ENCODE peak calls at places on chromosomes 12 and 14, in ten cellular contexts. M, G, S, K, X, L, T, V, R and H are unnamed samples.

GRCh38 chr14:105857816-105858675 is 331.7 kb downstream of the TMEM121 start:
- DNase-seq in V (no peak), M (no peak), R (no peak), T (no peak), L (peak; percentile 52), S (peak; percentile 10), K (no peak), X (no peak), G (no peak), H (peak; percentile 35)

GRCh38 chr12:30323008-30323407 is 372.7 kb downstream of the IPO8 start:
- DNase-seq in V (no peak), L (no peak), K (no peak), S (no peak), X (no peak), R (no peak), T (no peak), G (no peak), M (no peak), H (no peak)

GRCh38 chr12:84594157-84594556 is 318.4 kb downstream of the SLC6A15 start:
- DNase-seq in X (no peak), G (no peak), S (no peak), M (no peak), R (no peak), T (peak; percentile 63), L (no peak), K (no peak), V (no peak), H (no peak)

GRCh38 chr12:1913377-1914115 is 4.9 kb downstream of the CACNA2D4 start:
- DNase-seq in X (no peak), V (no peak), R (no peak), K (peak; percentile 37), M (no peak), L (peak; percentile 42), G (no peak), T (no peak), S (no peak), H (peak; percentile 33)

GRCh38 chr14:62189698-62190097 is 427.5 kb downstream of the SNAPC1 start:
- DNase-seq in G (no peak), L (no peak), V (no peak), S (no peak), X (no peak), R (no peak), K (no peak), M (no peak), T (peak; percentile 73), H (no peak)

GRCh38 chr12:118055144-118055557 is 5.8 kb downstream of the WSB2 start:
- DNase-seq in G (peak; percentile 51), M (peak; percentile 61), R (peak; percentile 61), S (peak; percentile 30), T (peak; percentile 78), X (no peak), V (no peak), K (peak; percentile 21), L (peak; percentile 73), H (peak; percentile 76)

GRCh38 chr12:29081101-29081500 is 68.0 kb upstream of the FAR2 start:
- DNase-seq in L (no peak), V (no peak), M (no peak), S (no peak), G (no peak), R (no peak), K (no peak), T (no peak), X (no peak), H (no peak)

GRCh38 chr14:75831971-75832370 is 149.8 kb downstream of the TGFB3 start:
- DNase-seq in L (no peak), R (no peak), M (no peak), S (no peak), V (no peak), G (peak; percentile 96), K (no peak), X (no peak), T (peak; percentile 94), H (peak; percentile 51)

GRCh38 chr14:105196228-105196960 is 15.3 kb upstream of the NUDT14 start:
- DNase-seq in X (no peak), T (no peak), L (no peak), G (no peak), M (peak; percentile 68), K (peak; percentile 47), V (no peak), R (peak; percentile 96), S (no peak), H (no peak)

GRCh38 chr12:53725824-53726223 is 1.4 kb downstream of the CALCOCO1 start:
- DNase-seq in T (peak; percentile 13), K (no peak), V (no peak), R (no peak), L (no peak), M (no peak), X (no peak), S (no peak), G (no peak), H (no peak)

GRCh38 chr12:3795800-3796133 is 42.9 kb upstream of the CRACR2A start:
- DNase-seq in X (no peak), L (no peak), V (no peak), K (no peak), G (no peak), M (no peak), R (no peak), T (no peak), S (no peak), H (no peak)
- H3K36me3 ChIP-seq in X (no peaks in the 10 kb centered on the region), L (no peaks in the 10 kb centered on the region), V (no peaks in the 10 kb centered on the region), K (no peaks in the 10 kb centered on the region), G (no peaks in the 10 kb centered on the region), M (no peaks in the 10 kb centered on the region), R (no peaks in the 10 kb centered on the region), T (no peaks in the 10 kb centered on the region), S (peaks cover 6% of the 10 kb centered on the region), H (no peaks in the 10 kb centered on the region)

DNA sequence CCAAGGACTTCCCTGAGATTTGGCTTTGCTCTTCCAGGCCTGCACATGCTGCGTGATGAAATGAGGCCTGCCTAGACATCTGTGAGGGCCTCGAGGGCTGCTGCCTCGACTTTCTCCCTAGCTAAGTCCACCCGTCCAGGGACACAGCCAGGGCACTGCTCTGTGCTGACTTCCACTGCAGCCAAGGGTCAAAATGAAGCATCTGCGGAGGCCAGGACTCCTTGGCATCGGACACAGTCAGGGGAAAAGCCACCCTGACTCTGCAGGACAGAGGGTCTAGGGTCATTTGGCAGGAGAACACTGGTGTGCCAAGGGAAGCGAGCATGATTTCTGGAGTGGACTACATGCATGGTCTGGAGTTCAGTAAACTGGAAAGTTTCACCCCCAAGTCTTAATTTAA is 10.7 kb downstream of the SLC25A47 start:
- DNase-seq in V (no peak), R (no peak), K (no peak), L (no peak), M (no peak), T (no peak), G (no peak), S (no peak), X (no peak), H (no peak)
- H3K36me3 ChIP-seq in V (peaks cover 5% of the 10 kb centered on the region), R (no peaks in the 10 kb centered on the region), K (no peaks in the 10 kb centered on the region), L (peaks cover 8% of the 10 kb centered on the region), M (peaks cover 41% of the 10 kb centered on the region), T (peaks cover 3% of the 10 kb centered on the region), G (no peaks in the 10 kb centered on the region), S (peaks cover 41% of the 10 kb centered on the region), X (peaks cover 34% of the 10 kb centered on the region), H (peaks cover 32% of the 10 kb centered on the region)

DNA sequence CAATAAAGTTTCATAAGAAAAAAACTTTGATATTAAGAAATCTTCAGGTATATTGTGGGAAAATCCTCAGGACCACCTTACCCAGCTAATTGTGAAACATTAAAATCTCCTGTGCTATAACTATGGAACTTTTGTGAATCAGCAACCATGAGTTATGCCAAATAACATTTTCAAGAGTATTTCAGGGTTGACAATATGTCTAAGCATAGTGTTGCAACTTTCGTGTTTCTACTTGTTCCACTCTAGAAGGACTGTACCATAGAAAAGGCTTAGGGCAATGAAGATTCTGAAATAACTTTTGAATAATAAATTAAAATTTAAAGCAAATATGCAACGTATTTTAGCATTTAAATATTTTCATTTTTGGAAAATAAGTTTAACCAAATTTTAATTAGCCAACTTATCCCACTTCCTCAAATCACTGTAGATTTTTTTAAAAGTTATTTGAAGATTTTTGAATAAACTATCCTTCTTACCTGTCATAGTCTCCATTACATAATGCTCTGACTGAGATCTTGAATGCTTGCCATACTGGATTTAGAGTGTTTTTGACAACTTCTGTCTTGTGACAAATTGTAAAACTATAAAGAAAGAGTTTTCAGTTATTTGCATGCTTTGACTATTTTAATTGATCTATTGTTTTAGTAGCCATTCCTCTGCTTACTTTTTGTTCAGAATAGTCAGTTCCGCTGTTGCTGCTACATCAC is 143.6 kb downstream of the CPNE8 start:
- DNase-seq in K (no peak), L (no peak), G (no peak), S (no peak), X (no peak), M (no peak), V (no peak), R (no peak), T (no peak), H (no peak)
- H3K36me3 ChIP-seq in K (no peaks in the 10 kb centered on the region), L (no peaks in the 10 kb centered on the region), G (no peaks in the 10 kb centered on the region), S (peaks cover 10% of the 10 kb centered on the region), X (no peaks in the 10 kb centered on the region), M (no peaks in the 10 kb centered on the region), V (peaks cover 5% of the 10 kb centered on the region), R (no peaks in the 10 kb centered on the region), T (no peaks in the 10 kb centered on the region), H (no peaks in the 10 kb centered on the region)

DNA sequence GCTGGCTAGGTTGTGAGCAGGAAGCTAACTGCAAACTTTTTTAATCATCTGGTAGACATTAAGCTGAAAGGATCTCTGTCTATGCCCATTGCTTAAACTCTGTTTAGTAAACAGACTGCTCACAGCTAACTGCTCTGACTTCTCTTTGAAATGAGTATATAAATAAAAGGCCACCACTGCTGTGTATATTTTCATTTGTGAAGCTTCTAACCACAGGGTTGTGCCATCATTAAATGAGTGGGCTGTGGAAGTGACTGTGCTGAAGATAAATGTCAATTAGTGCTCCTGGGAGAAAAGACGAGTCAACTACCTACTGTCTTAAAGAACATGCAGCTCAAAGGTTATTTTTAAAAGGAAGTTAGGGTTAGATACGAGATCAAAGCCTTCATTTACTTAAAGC is 213.2 kb upstream of the FLRT2 start:
- DNase-seq in M (no peak), K (no peak), V (no peak), T (no peak), S (no peak), G (no peak), X (no peak), R (no peak), L (no peak), H (no peak)
- H3K36me3 ChIP-seq in M (no peaks in the 10 kb centered on the region), K (no peaks in the 10 kb centered on the region), V (no peaks in the 10 kb centered on the region), T (no peaks in the 10 kb centered on the region), S (no peaks in the 10 kb centered on the region), G (no peaks in the 10 kb centered on the region), X (no peaks in the 10 kb centered on the region), R (no peaks in the 10 kb centered on the region), L (no peaks in the 10 kb centered on the region), H (no peaks in the 10 kb centered on the region)

GRCh38 chr12:103886398-103886797 is 43.8 kb upstream of the HSP90B1 start:
- DNase-seq in X (no peak), R (no peak), V (no peak), T (no peak), M (no peak), S (no peak), G (no peak), L (no peak), K (no peak), H (no peak)

GRCh38 chr12:103884316-103884715 is 43.3 kb upstream of the NT5DC3 start:
- DNase-seq in R (peak; percentile 23), L (peak; percentile 61), K (peak; percentile 47), S (no peak), X (no peak), V (no peak), M (peak; percentile 72), G (no peak), T (peak; percentile 60), H (no peak)

GRCh38 chr12:103882861-103883596 is 42.0 kb upstream of the NT5DC3 start:
- DNase-seq in M (no peak), L (no peak), K (no peak), R (no peak), S (no peak), V (no peak), T (peak; percentile 89), X (no peak), G (no peak), H (no peak)

GRCh38 chr12:103887738-103888137 is 42.5 kb upstream of the HSP90B1 start:
- DNase-seq in K (no peak), R (no peak), X (no peak), G (no peak), L (no peak), S (no peak), M (no peak), T (no peak), V (no peak), H (no peak)
- H3K36me3 ChIP-seq in K (no peaks in the 10 kb centered on the region), R (no peaks in the 10 kb centered on the region), X (no peaks in the 10 kb centered on the region), G (no peaks in the 10 kb centered on the region), L (no peaks in the 10 kb centered on the region), S (no peaks in the 10 kb centered on the region), M (no peaks in the 10 kb centered on the region), T (no peaks in the 10 kb centered on the region), V (no peaks in the 10 kb centered on the region), H (no peaks in the 10 kb centered on the region)